ENCODE peak calls at places on chromosome 11, in five cellular contexts. One of them, this sample, is unnamed.
A peak's percentile ranks its signal among the peaks of the same experiment; 100 is the strongest.

GRCh38 chr11:1280116-1281035 is 29.1 kb downstream of the TOLLIP start:
- DNase-seq in stomach: no peak
- DNase-seq in neuronal stem cell: no peak
- DNase-seq in transverse colon: no peak
- DNase-seq in suprapubic skin: no peak
- DNase-seq in this sample: no peak

GRCh38 chr11:2791139-2791520 is 91.3 kb upstream of the KCNQ1OT1 start:
- DNase-seq in neuronal stem cell: no peak
- DNase-seq in suprapubic skin: peak; percentile 69
- DNase-seq in stomach: peak; percentile 45
- DNase-seq in transverse colon: peak; percentile 7
- DNase-seq in this sample: no peak

GRCh38 chr11:121449626-121450025 is 2.5 kb upstream of the SORL1 start:
- DNase-seq in transverse colon: no peak
- DNase-seq in neuronal stem cell: no peak
- DNase-seq in suprapubic skin: no peak
- DNase-seq in stomach: no peak
- DNase-seq in this sample: no peak

GRCh38 chr11:95044010-95044409 is 5.2 kb upstream of the KDM4F start:
- DNase-seq in neuronal stem cell: no peak
- DNase-seq in suprapubic skin: no peak
- DNase-seq in stomach: no peak
- DNase-seq in transverse colon: no peak
- DNase-seq in this sample: no peak

GRCh38 chr11:120667934-120668333 is 156.4 kb downstream of the GRIK4 start:
- DNase-seq in suprapubic skin: no peak
- DNase-seq in transverse colon: no peak
- DNase-seq in stomach: no peak
- DNase-seq in neuronal stem cell: no peak
- DNase-seq in this sample: no peak

GRCh38 chr11:44269369-44270351 is 40.3 kb downstream of the ALX4 start:
- DNase-seq in transverse colon: no peak
- DNase-seq in suprapubic skin: peak; percentile 40
- DNase-seq in neuronal stem cell: no peak
- DNase-seq in stomach: no peak
- DNase-seq in this sample: no peak

GRCh38 chr11:124717786-124718634 is 21.7 kb upstream of the NRGN start:
- DNase-seq in neuronal stem cell: peak; percentile 39
- DNase-seq in suprapubic skin: no peak
- DNase-seq in transverse colon: no peak
- DNase-seq in stomach: no peak
- DNase-seq in this sample: no peak

GRCh38 chr11:61533401-61533800 is 24.9 kb downstream of the LRRC10B start:
- DNase-seq in neuronal stem cell: no peak
- DNase-seq in stomach: peak; percentile 30
- DNase-seq in suprapubic skin: no peak
- DNase-seq in transverse colon: peak; percentile 64
- DNase-seq in this sample: no peak

GRCh38 chr11:66637557-66638176 is 836 bp upstream of the RBM4 start:
- DNase-seq in stomach: no peak
- DNase-seq in transverse colon: no peak
- DNase-seq in neuronal stem cell: peak; percentile 20
- DNase-seq in suprapubic skin: no peak
- DNase-seq in this sample: no peak

GRCh38 chr11:76269661-76270322 is 63.5 kb upstream of the WNT11 start:
- DNase-seq in neuronal stem cell: no peak
- DNase-seq in transverse colon: no peak
- DNase-seq in suprapubic skin: no peak
- DNase-seq in stomach: no peak
- DNase-seq in this sample: no peak

GRCh38 chr11:5809122-5809519 is 397 bp downstream of the OR52N2 start:
- DNase-seq in suprapubic skin: no peak
- DNase-seq in transverse colon: no peak
- DNase-seq in stomach: no peak
- DNase-seq in neuronal stem cell: no peak
- DNase-seq in this sample: no peak

GRCh38 chr11:118914178-118914918 is 11.4 kb downstream of the BCL9L start:
- DNase-seq in stomach: no peak
- DNase-seq in transverse colon: peak; percentile 65
- DNase-seq in suprapubic skin: no peak
- DNase-seq in neuronal stem cell: no peak
- DNase-seq in this sample: no peak

GRCh38 chr11:119713361-119714040 is 15.5 kb downstream of the NECTIN1 start:
- DNase-seq in neuronal stem cell: no peak
- DNase-seq in suprapubic skin: no peak
- DNase-seq in stomach: no peak
- DNase-seq in transverse colon: no peak
- DNase-seq in this sample: no peak

GRCh38 chr11:66478823-66479740 is 1.2 kb upstream of the DPP3 start:
- DNase-seq in stomach: peak; percentile 50
- DNase-seq in neuronal stem cell: no peak
- DNase-seq in suprapubic skin: no peak
- DNase-seq in transverse colon: peak; percentile 55
- DNase-seq in this sample: peak; percentile 78

GRCh38 chr11:45449036-45449601 is 163.0 kb upstream of the SYT13 start:
- DNase-seq in stomach: no peak
- DNase-seq in neuronal stem cell: no peak
- DNase-seq in suprapubic skin: no peak
- DNase-seq in transverse colon: no peak
- DNase-seq in this sample: no peak

GRCh38 chr11:116046127-116046526 is 541.9 kb upstream of the CADM1 start:
- DNase-seq in stomach: no peak
- DNase-seq in neuronal stem cell: no peak
- DNase-seq in transverse colon: no peak
- DNase-seq in suprapubic skin: no peak
- DNase-seq in this sample: no peak

GRCh38 chr11:58060939-58061672 is 30.4 kb downstream of the OR6Q1 start:
- DNase-seq in transverse colon: no peak
- DNase-seq in neuronal stem cell: no peak
- DNase-seq in stomach: no peak
- DNase-seq in suprapubic skin: no peak
- DNase-seq in this sample: no peak

GRCh38 chr11:79066456-79067354 is 374.1 kb downstream of the TENM4 start:
- DNase-seq in transverse colon: no peak
- DNase-seq in neuronal stem cell: no peak
- DNase-seq in stomach: no peak
- DNase-seq in suprapubic skin: no peak
- DNase-seq in this sample: no peak

GRCh38 chr11:9639985-9640384 is 23.9 kb upstream of the SWAP70 start:
- DNase-seq in neuronal stem cell: no peak
- DNase-seq in suprapubic skin: peak; percentile 48
- DNase-seq in stomach: no peak
- DNase-seq in transverse colon: no peak
- DNase-seq in this sample: no peak

GRCh38 chr11:26551186-26551801 is 20.8 kb downstream of the MUC15 start:
- DNase-seq in transverse colon: no peak
- DNase-seq in neuronal stem cell: no peak
- DNase-seq in suprapubic skin: no peak
- DNase-seq in stomach: no peak
- DNase-seq in this sample: no peak

GRCh38 chr11:66365166-66365565 is 6.4 kb downstream of the SLC29A2 start:
- DNase-seq in neuronal stem cell: no peak
- DNase-seq in suprapubic skin: no peak
- DNase-seq in transverse colon: no peak
- DNase-seq in stomach: no peak
- DNase-seq in this sample: no peak

GRCh38 chr11:9691865-9692264 is 28.0 kb downstream of the SWAP70 start:
- DNase-seq in neuronal stem cell: no peak
- DNase-seq in transverse colon: no peak
- DNase-seq in suprapubic skin: no peak
- DNase-seq in stomach: no peak
- DNase-seq in this sample: no peak

GRCh38 chr11:48036011-48036410 is 55.7 kb downstream of the PTPRJ start:
- DNase-seq in transverse colon: no peak
- DNase-seq in neuronal stem cell: no peak
- DNase-seq in stomach: no peak
- DNase-seq in suprapubic skin: no peak
- DNase-seq in this sample: no peak

GRCh38 chr11:27497284-27497866 is 9.2 kb downstream of the LIN7C start:
- DNase-seq in suprapubic skin: no peak
- DNase-seq in neuronal stem cell: no peak
- DNase-seq in stomach: no peak
- DNase-seq in transverse colon: no peak
- DNase-seq in this sample: no peak

GRCh38 chr11:1574256-1575242 is 2.5 kb upstream of the DUSP8 start:
- DNase-seq in stomach: peak; percentile 69
- DNase-seq in neuronal stem cell: no peak
- DNase-seq in suprapubic skin: no peak
- DNase-seq in transverse colon: peak; percentile 77
- DNase-seq in this sample: no peak

GRCh38 chr11:118838905-118839553 is 44.7 kb upstream of the CXCR5 start:
- DNase-seq in transverse colon: no peak
- DNase-seq in neuronal stem cell: no peak
- DNase-seq in stomach: no peak
- DNase-seq in suprapubic skin: no peak
- DNase-seq in this sample: no peak

GRCh38 chr11:110828086-110828485 is 115.8 kb upstream of the ARHGAP20 start:
- DNase-seq in transverse colon: no peak
- DNase-seq in neuronal stem cell: no peak
- DNase-seq in suprapubic skin: no peak
- DNase-seq in stomach: no peak
- DNase-seq in this sample: no peak

GRCh38 chr11:124745270-124745834 is 5.6 kb downstream of the NRGN start:
- DNase-seq in suprapubic skin: peak; percentile 44
- DNase-seq in neuronal stem cell: no peak
- DNase-seq in transverse colon: no peak
- DNase-seq in stomach: no peak
- DNase-seq in this sample: peak; percentile 19

GRCh38 chr11:45243931-45244330 is 42.2 kb downstream of the SYT13 start:
- DNase-seq in neuronal stem cell: no peak
- DNase-seq in stomach: no peak
- DNase-seq in transverse colon: no peak
- DNase-seq in suprapubic skin: no peak
- DNase-seq in this sample: no peak

GRCh38 chr11:28834877-28835276 is 726.7 kb downstream of the METTL15 start:
- DNase-seq in suprapubic skin: no peak
- DNase-seq in transverse colon: no peak
- DNase-seq in neuronal stem cell: no peak
- DNase-seq in stomach: no peak
- DNase-seq in this sample: no peak

GRCh38 chr11:16986434-16987204 is 27.6 kb downstream of the PLEKHA7 start:
- DNase-seq in stomach: peak; percentile 95
- DNase-seq in transverse colon: peak; percentile 92
- DNase-seq in neuronal stem cell: no peak
- DNase-seq in suprapubic skin: no peak
- DNase-seq in this sample: no peak

GRCh38 chr11:65293909-65294381 is 20.7 kb upstream of the CDC42EP2 start:
- DNase-seq in transverse colon: peak; percentile 45
- DNase-seq in neuronal stem cell: no peak
- DNase-seq in stomach: no peak
- DNase-seq in suprapubic skin: no peak
- DNase-seq in this sample: no peak
- H3K36me3 ChIP-seq in transverse colon: no peaks in the 10 kb centered on the region
- H3K36me3 ChIP-seq in neuronal stem cell: peaks cover 100% of the 10 kb centered on the region
- H3K36me3 ChIP-seq in stomach: peaks cover 42% of the 10 kb centered on the region
- H3K36me3 ChIP-seq in suprapubic skin: peaks cover 46% of the 10 kb centered on the region
- H3K36me3 ChIP-seq in this sample: peaks cover 19% of the 10 kb centered on the region

DNA sequence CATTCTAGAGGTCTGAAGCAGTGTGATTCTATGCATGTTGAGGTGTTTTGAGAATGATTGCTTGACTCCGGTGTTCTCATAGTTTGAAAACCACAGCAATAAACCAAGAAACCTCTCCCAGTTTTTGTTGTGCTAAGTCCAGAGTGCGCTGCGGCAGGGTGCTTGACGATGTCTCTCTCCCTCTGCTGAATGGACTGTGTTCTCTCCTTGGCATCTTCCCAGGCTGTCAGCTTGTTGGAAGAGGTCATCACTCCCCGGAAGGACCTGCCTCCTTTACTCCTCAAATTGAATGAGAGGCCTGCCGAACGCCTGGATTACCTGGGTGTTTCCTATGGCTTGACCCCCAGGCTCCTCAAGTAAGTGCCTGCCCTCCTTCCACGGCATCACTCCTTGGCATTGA is 31.0 kb downstream of the NAT10 start:
- DNase-seq in suprapubic skin: no peak
- DNase-seq in stomach: no peak
- DNase-seq in neuronal stem cell: no peak
- DNase-seq in transverse colon: no peak
- DNase-seq in this sample: no peak
- H3K36me3 ChIP-seq in suprapubic skin: peaks cover 100% of the 10 kb centered on the region
- H3K36me3 ChIP-seq in stomach: peaks cover 100% of the 10 kb centered on the region
- H3K36me3 ChIP-seq in neuronal stem cell: peaks cover 96% of the 10 kb centered on the region
- H3K36me3 ChIP-seq in transverse colon: peaks cover 44% of the 10 kb centered on the region
- H3K36me3 ChIP-seq in this sample: peaks cover 95% of the 10 kb centered on the region

DNA sequence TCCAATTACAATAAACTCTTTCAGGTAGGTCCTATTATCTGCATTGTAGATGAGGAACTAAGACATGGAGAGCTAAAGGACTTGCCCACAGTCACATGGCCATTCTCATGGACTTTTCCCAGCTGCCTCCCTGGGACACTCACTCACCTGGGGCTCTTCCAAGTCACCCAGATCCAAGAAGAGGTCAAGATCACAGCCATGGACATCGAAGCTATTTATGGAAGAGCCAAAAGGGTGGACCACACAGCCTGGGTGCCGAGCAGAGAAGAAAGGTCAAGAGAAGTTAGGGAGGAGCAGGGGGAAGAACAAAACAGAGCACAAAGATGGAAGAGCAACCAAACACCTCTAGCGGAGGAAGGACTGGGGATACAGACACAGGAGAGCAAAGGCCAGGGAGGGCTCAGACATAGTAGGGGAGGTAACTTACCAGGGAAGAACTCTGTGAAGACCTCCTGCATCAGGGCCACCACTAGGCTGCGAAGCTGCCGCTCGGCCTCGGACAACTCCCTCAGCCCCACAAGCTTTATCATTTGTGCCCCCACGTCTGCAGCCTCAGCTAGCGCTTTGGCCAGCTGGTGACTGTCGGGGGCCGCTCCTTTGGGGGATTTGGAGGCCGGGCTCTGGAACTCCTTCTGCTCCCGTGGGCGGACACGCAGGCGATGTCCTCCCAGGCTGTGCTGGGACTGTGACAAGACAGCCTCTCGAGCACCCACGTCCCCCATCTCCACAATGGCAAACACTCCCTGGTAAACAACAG is 7.4 kb upstream of the EEF1G start:
- DNase-seq in suprapubic skin: no peak
- DNase-seq in stomach: no peak
- DNase-seq in neuronal stem cell: no peak
- DNase-seq in transverse colon: no peak
- DNase-seq in this sample: no peak
- H3K36me3 ChIP-seq in suprapubic skin: peaks cover 62% of the 10 kb centered on the region
- H3K36me3 ChIP-seq in stomach: peaks cover 89% of the 10 kb centered on the region
- H3K36me3 ChIP-seq in neuronal stem cell: peaks cover 85% of the 10 kb centered on the region
- H3K36me3 ChIP-seq in transverse colon: peaks cover 22% of the 10 kb centered on the region
- H3K36me3 ChIP-seq in this sample: peaks cover 60% of the 10 kb centered on the region

GRCh38 chr11:69664103-69664775 is 10.9 kb downstream of the LTO1 start:
- DNase-seq in stomach: no peak
- DNase-seq in suprapubic skin: peak; percentile 72
- DNase-seq in transverse colon: no peak
- DNase-seq in neuronal stem cell: no peak
- DNase-seq in this sample: no peak
- H3K36me3 ChIP-seq in stomach: peaks cover 71% of the 10 kb centered on the region
- H3K36me3 ChIP-seq in suprapubic skin: peaks cover 41% of the 10 kb centered on the region
- H3K36me3 ChIP-seq in transverse colon: no peaks in the 10 kb centered on the region
- H3K36me3 ChIP-seq in neuronal stem cell: peaks cover 52% of the 10 kb centered on the region
- H3K36me3 ChIP-seq in this sample: peaks cover 55% of the 10 kb centered on the region

This sample was measured in ascending aorta.